ENCODE peak calls at places on chromosomes 3 and 15, in nine cellular contexts. T, O, R, J, P, W, F, K and D are unnamed samples.

GRCh38 chr3:13325092-13325491 is 95.0 kb downstream of the NUP210 start:
- DNase-seq in T (no peak), O (no peak), R (no peak), J (no peak), P (no peak), W (no peak), F (no peak), K (no peak), D (no peak)

GRCh38 chr3:189563841-189564563 is 67.2 kb upstream of the TP63 start:
- DNase-seq in T (no peak), O (peak), R (no peak), J (peak), P (no peak), W (no peak), F (peak), K (no peak), D (peak)

GRCh38 chr15:78059110-78059839 is 18.2 kb downstream of the TBC1D2B start:
- DNase-seq in T (no peak), O (peak), R (no peak), J (no peak), P (no peak), W (no peak), F (peak), K (no peak), D (no peak)

GRCh38 chr3:73437828-73438227 is 186.9 kb downstream of the PDZRN3 start:
- DNase-seq in T (no peak), O (peak), R (no peak), J (no peak), P (no peak), W (no peak), F (no peak), K (no peak), D (no peak)

GRCh38 chr15:22823495-22824128 is 14.9 kb upstream of the NIPA2 start:
- DNase-seq in T (no peak), O (no peak), R (no peak), J (no peak), P (no peak), W (no peak), F (no peak), K (no peak), D (no peak)

GRCh38 chr3:197392961-197393360 is 94.5 kb upstream of the DLG1 start:
- DNase-seq in T (no peak), O (peak), R (no peak), J (peak), P (no peak), W (no peak), F (peak), K (no peak), D (no peak)

GRCh38 chr15:89787946-89788345 is 11.8 kb downstream of the MESP2 start:
- DNase-seq in T (no peak), O (no peak), R (no peak), J (no peak), P (no peak), W (no peak), F (no peak), K (no peak), D (no peak)

GRCh38 chr3:160686955-160687535 is 10.1 kb downstream of the ARL14 start:
- DNase-seq in T (peak), O (peak), R (no peak), J (peak), P (no peak), W (no peak), F (peak), K (no peak), D (peak)

GRCh38 chr15:78210349-78210717 is 24.0 kb downstream of the ACSBG1 start:
- DNase-seq in T (no peak), O (no peak), R (no peak), J (no peak), P (no peak), W (no peak), F (no peak), K (no peak), D (peak)

GRCh38 chr3:127608362-127608718 is 10.1 kb downstream of the MCM2 start:
- DNase-seq in T (no peak), O (no peak), R (peak), J (no peak), P (no peak), W (no peak), F (no peak), K (no peak), D (no peak)

GRCh38 chr3:78604328-78604727 is 1163.5 kb downstream of the ROBO1 start:
- DNase-seq in T (no peak), O (peak), R (no peak), J (peak), P (no peak), W (peak), F (peak), K (no peak), D (no peak)

GRCh38 chr15:90201944-90202375 is 830 bp downstream of the SEMA4B start:
- DNase-seq in T (peak), O (no peak), R (no peak), J (no peak), P (no peak), W (peak), F (no peak), K (no peak), D (no peak)

GRCh38 chr3:7432610-7433009 is 571.7 kb downstream of the GRM7 start:
- DNase-seq in T (no peak), O (no peak), R (no peak), J (no peak), P (no peak), W (no peak), F (no peak), K (no peak), D (no peak)

GRCh38 chr15:70569139-70569717 is 194.1 kb downstream of the UACA start:
- DNase-seq in T (peak), O (peak), R (no peak), J (peak), P (peak), W (peak), F (peak), K (peak), D (peak)

GRCh38 chr3:115340586-115340985 is 193.5 kb upstream of the ZBTB20 start:
- DNase-seq in T (no peak), O (no peak), R (no peak), J (no peak), P (no peak), W (no peak), F (no peak), K (no peak), D (no peak)

GRCh38 chr3:71991681-71992080 is 206.7 kb upstream of the PROK2 start:
- DNase-seq in T (no peak), O (no peak), R (no peak), J (no peak), P (no peak), W (no peak), F (no peak), K (no peak), D (no peak)

GRCh38 chr15:32677238-32677750 is 35.8 kb downstream of the SCG5 start:
- DNase-seq in T (no peak), O (no peak), R (no peak), J (peak), P (no peak), W (peak), F (no peak), K (no peak), D (no peak)

DNA sequence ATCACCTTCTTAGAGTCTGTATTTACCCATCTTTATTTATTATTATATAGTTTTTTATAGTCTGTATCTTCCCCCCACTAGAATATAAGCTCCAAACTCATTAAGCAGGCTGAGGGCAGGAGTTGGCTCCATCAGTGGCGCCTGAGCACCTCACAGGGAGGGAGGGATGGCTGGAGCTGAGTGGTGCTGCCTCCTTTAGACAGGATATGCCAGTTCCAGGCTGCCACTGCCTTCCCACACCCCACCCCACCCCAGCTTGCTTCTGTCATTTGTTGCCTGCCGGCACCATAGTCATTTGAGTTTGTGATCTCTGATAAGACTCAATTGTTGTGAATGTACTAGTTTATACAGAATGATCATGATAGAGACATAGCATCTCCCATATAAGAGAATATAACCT is 85.5 kb downstream of the KLHL25 start:
- DNase-seq in T (no peak), O (no peak), R (no peak), J (no peak), P (no peak), W (no peak), F (no peak), K (no peak), D (peak)
- TF ChIP-seq CTCF in T (no peak), O (no peak), R (no peak), J (no peak), P (no peak), W (no peak), F (no peak), K (no peak), D (no peak)

DNA sequence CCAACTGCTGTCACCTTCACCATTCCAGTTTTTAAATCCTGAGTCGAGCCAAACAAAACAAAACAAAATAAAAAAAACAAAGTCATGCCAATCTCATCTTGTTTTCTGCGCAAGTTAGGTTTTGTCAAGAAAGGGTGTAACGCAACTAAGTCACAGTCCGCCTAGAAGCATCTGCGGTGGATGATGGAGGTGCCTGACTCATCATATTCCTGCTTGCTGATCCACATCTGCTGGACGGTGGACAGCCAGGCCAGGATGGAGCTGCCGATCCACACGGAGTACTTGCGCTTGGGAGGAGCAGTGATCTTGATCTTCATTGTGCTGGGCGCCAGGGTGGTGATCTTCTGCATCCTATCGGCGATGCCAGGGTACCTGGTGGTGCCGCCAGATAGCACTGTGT is 162.1 kb downstream of the WDR76 start:
- DNase-seq in T (no peak), O (no peak), R (no peak), J (no peak), P (no peak), W (no peak), F (no peak), K (no peak), D (no peak)
- H3K4me3 ChIP-seq in T (no peak), O (no peak), R (no peak), J (no peak), P (no peak), W (no peak), F (no peak), K (no peak), D (no peak)

GRCh38 chr3:28399196-28399595 is 50.6 kb upstream of the AZI2 start:
- DNase-seq in T (no peak), O (no peak), R (no peak), J (no peak), P (no peak), W (no peak), F (no peak), K (no peak), D (no peak)
- TF ChIP-seq CTCF in T (no peak), O (no peak), R (no peak), J (no peak), P (no peak), W (no peak), F (no peak), K (no peak), D (no peak)

GRCh38 chr3:132659000-132659369 is 624 bp downstream of the ACAD11 start:
- DNase-seq in T (peak), O (no peak), R (no peak), J (no peak), P (no peak), W (peak), F (no peak), K (peak), D (no peak)
- H3K4me3 ChIP-seq in T (peak), O (peak), R (peak), J (peak), P (peak), W (peak), F (peak), K (peak), D (peak)